ENCODE peak calls at places on chromosomes 4 and X, in five cellular contexts. One of them, this sample, is unnamed.
A peak's percentile ranks its signal among the peaks of the same experiment; 100 is the strongest.

GRCh38 chr4:93897559-93897958 is 69.0 kb downstream of the ATOH1 start:
- DNase-seq in cardiac fibroblast: peak; percentile 12
- DNase-seq in stomach: no peak
- DNase-seq in NCI-H1694: peak; percentile 4
- DNase-seq in HL-60: no peak
- DNase-seq in this sample: no peak

GRCh38 chr4:151921811-151922210 is 161.0 kb upstream of the GATB start:
- DNase-seq in cardiac fibroblast: peak; percentile 59
- DNase-seq in stomach: no peak
- DNase-seq in NCI-H1694: no peak
- DNase-seq in HL-60: no peak
- DNase-seq in this sample: no peak

GRCh38 chrX:85611926-85612325 is 232.5 kb upstream of the POF1B start:
- DNase-seq in cardiac fibroblast: peak; percentile 22
- DNase-seq in stomach: no peak
- DNase-seq in NCI-H1694: no peak
- DNase-seq in HL-60: no peak
- DNase-seq in this sample: no peak

GRCh38 chrX:132292753-132293152 is 73.5 kb upstream of the RAP2C start:
- DNase-seq in cardiac fibroblast: peak; percentile 70
- DNase-seq in stomach: no peak
- DNase-seq in NCI-H1694: no peak
- DNase-seq in HL-60: peak; percentile 46
- DNase-seq in this sample: peak; percentile 24

GRCh38 chr4:105709081-105709450 is 482 bp downstream of the GSTCD start:
- DNase-seq in cardiac fibroblast: peak; percentile 27
- DNase-seq in stomach: no peak
- DNase-seq in NCI-H1694: no peak
- DNase-seq in HL-60: peak; percentile 42
- DNase-seq in this sample: no peak

GRCh38 chr4:153143527-153144348 is 60.5 kb upstream of the TRIM2 start:
- DNase-seq in cardiac fibroblast: peak; percentile 17
- DNase-seq in stomach: peak; percentile 35
- DNase-seq in NCI-H1694: peak; percentile 58
- DNase-seq in HL-60: no peak
- DNase-seq in this sample: no peak

GRCh38 chrX:136205882-136206281 is 45.3 kb downstream of the MAP7D3 start:
- DNase-seq in cardiac fibroblast: no peak
- DNase-seq in stomach: no peak
- DNase-seq in NCI-H1694: no peak
- DNase-seq in HL-60: no peak
- DNase-seq in this sample: no peak

GRCh38 chr4:98685225-98686045 is 27.0 kb upstream of the TSPAN5 start:
- DNase-seq in cardiac fibroblast: no peak
- DNase-seq in stomach: no peak
- DNase-seq in NCI-H1694: no peak
- DNase-seq in HL-60: no peak
- DNase-seq in this sample: no peak

GRCh38 chrX:26651755-26652154 is 435.8 kb downstream of the MAGEB5 start:
- DNase-seq in cardiac fibroblast: peak; percentile 6
- DNase-seq in stomach: no peak
- DNase-seq in NCI-H1694: no peak
- DNase-seq in HL-60: peak; percentile 18
- DNase-seq in this sample: no peak

GRCh38 chr4:177393236-177393635 is 49.0 kb downstream of the AGA start:
- DNase-seq in cardiac fibroblast: no peak
- DNase-seq in stomach: no peak
- DNase-seq in NCI-H1694: no peak
- DNase-seq in HL-60: peak; percentile 14
- DNase-seq in this sample: no peak

GRCh38 chr4:47075241-47075640 is 43.9 kb downstream of the GABRB1 start:
- DNase-seq in cardiac fibroblast: peak; percentile 71
- DNase-seq in stomach: no peak
- DNase-seq in NCI-H1694: no peak
- DNase-seq in HL-60: no peak
- DNase-seq in this sample: peak; percentile 32

GRCh38 chrX:97685753-97686152 is 802.0 kb downstream of the RPA4 start:
- DNase-seq in cardiac fibroblast: peak; percentile 46
- DNase-seq in stomach: no peak
- DNase-seq in NCI-H1694: peak; percentile 20
- DNase-seq in HL-60: peak; percentile 9
- DNase-seq in this sample: peak; percentile 12

GRCh38 chr4:13092702-13093101 is 391.4 kb downstream of the RAB28 start:
- DNase-seq in cardiac fibroblast: no peak
- DNase-seq in stomach: no peak
- DNase-seq in NCI-H1694: no peak
- DNase-seq in HL-60: no peak
- DNase-seq in this sample: no peak

GRCh38 chrX:10177620-10178019 is 20.8 kb downstream of the CLCN4 start:
- DNase-seq in cardiac fibroblast: no peak
- DNase-seq in stomach: no peak
- DNase-seq in NCI-H1694: no peak
- DNase-seq in HL-60: no peak
- DNase-seq in this sample: no peak

GRCh38 chr4:77652237-77652897 is 46.7 kb downstream of the CXCL13 start:
- DNase-seq in cardiac fibroblast: peak; percentile 9
- DNase-seq in stomach: no peak
- DNase-seq in NCI-H1694: no peak
- DNase-seq in HL-60: no peak
- DNase-seq in this sample: no peak

GRCh38 chrX:17608898-17609297 is 128.4 kb upstream of the SCML1 start:
- DNase-seq in cardiac fibroblast: no peak
- DNase-seq in stomach: no peak
- DNase-seq in NCI-H1694: no peak
- DNase-seq in HL-60: no peak
- DNase-seq in this sample: no peak

GRCh38 chrX:19650996-19651395 is 135.7 kb upstream of the MAP3K15 start:
- DNase-seq in cardiac fibroblast: no peak
- DNase-seq in stomach: no peak
- DNase-seq in NCI-H1694: no peak
- DNase-seq in HL-60: no peak
- DNase-seq in this sample: no peak

GRCh38 chr4:124212835-124213640 is 499.5 kb downstream of the ANKRD50 start:
- DNase-seq in cardiac fibroblast: peak; percentile 59
- DNase-seq in stomach: no peak
- DNase-seq in NCI-H1694: no peak
- DNase-seq in HL-60: no peak
- DNase-seq in this sample: no peak

GRCh38 chr4:33160126-33160525 is 2440.0 kb downstream of the PCDH7 start:
- DNase-seq in cardiac fibroblast: peak; percentile 55
- DNase-seq in stomach: no peak
- DNase-seq in NCI-H1694: no peak
- DNase-seq in HL-60: peak; percentile 13
- DNase-seq in this sample: no peak

GRCh38 chr4:76219299-76220055 is 5.9 kb upstream of the SCARB2 start:
- DNase-seq in cardiac fibroblast: peak; percentile 83
- DNase-seq in stomach: no peak
- DNase-seq in NCI-H1694: no peak
- DNase-seq in HL-60: peak; percentile 42
- DNase-seq in this sample: no peak

GRCh38 chr4:59655996-59656395 is 1544.1 kb upstream of the ADGRL3 start:
- DNase-seq in cardiac fibroblast: no peak
- DNase-seq in stomach: no peak
- DNase-seq in NCI-H1694: no peak
- DNase-seq in HL-60: no peak
- DNase-seq in this sample: no peak

GRCh38 chr4:123833156-123833555 is 436.6 kb downstream of the SPRY1 start:
- DNase-seq in cardiac fibroblast: no peak
- DNase-seq in stomach: no peak
- DNase-seq in NCI-H1694: no peak
- DNase-seq in HL-60: no peak
- DNase-seq in this sample: no peak

GRCh38 chr4:23630110-23630509 is 259.7 kb downstream of the PPARGC1A start:
- DNase-seq in cardiac fibroblast: no peak
- DNase-seq in stomach: no peak
- DNase-seq in NCI-H1694: no peak
- DNase-seq in HL-60: no peak
- DNase-seq in this sample: no peak

GRCh38 chr4:30943356-30943755 is 223.2 kb downstream of the PCDH7 start:
- DNase-seq in cardiac fibroblast: no peak
- DNase-seq in stomach: no peak
- DNase-seq in NCI-H1694: no peak
- DNase-seq in HL-60: no peak
- DNase-seq in this sample: no peak

GRCh38 chrX:16479206-16479869 is 170.6 kb upstream of the S100G start:
- DNase-seq in cardiac fibroblast: peak; percentile 73
- DNase-seq in stomach: no peak
- DNase-seq in NCI-H1694: no peak
- DNase-seq in HL-60: no peak
- DNase-seq in this sample: peak; percentile 25

This sample was measured in Panc1.